ENCODE peak calls at places on chromosome 6, in five cellular contexts. One of them, this sample, is unnamed.

GRCh38 chr6:145374566-145374965 is 360.8 kb downstream of the EPM2A start:
- DNase-seq in HepG2: no peak
- DNase-seq in HCT116: no peak
- DNase-seq in SK-N-SH: no peak
- DNase-seq in H1: no peak
- DNase-seq in this sample: no peak

GRCh38 chr6:153058909-153059308 is 56.4 kb upstream of the MTRF1L start:
- DNase-seq in SK-N-SH: no peak
- DNase-seq in H1: no peak
- DNase-seq in HCT116: no peak
- DNase-seq in HepG2: no peak
- DNase-seq in this sample: no peak

GRCh38 chr6:124986146-124986545 is 23.9 kb downstream of the RNF217 start:
- DNase-seq in HepG2: no peak
- DNase-seq in SK-N-SH: no peak
- DNase-seq in HCT116: no peak
- DNase-seq in H1: no peak
- DNase-seq in this sample: no peak

GRCh38 chr6:29376003-29376402 is 912 bp upstream of the OR12D3 start:
- DNase-seq in HepG2: peak
- DNase-seq in HCT116: peak
- DNase-seq in SK-N-SH: no peak
- DNase-seq in H1: no peak
- DNase-seq in this sample: no peak

GRCh38 chr6:170018422-170019258 is 267.2 kb downstream of the ERMARD start:
- DNase-seq in HCT116: no peak
- DNase-seq in H1: no peak
- DNase-seq in HepG2: no peak
- DNase-seq in SK-N-SH: no peak
- DNase-seq in this sample: no peak

GRCh38 chr6:79544939-79545450 is 7.8 kb upstream of the LCA5 start:
- DNase-seq in HCT116: peak
- DNase-seq in HepG2: peak
- DNase-seq in H1: peak
- DNase-seq in SK-N-SH: peak
- DNase-seq in this sample: peak

GRCh38 chr6:127182501-127182900 is 64.0 kb downstream of the RSPO3 start:
- DNase-seq in H1: no peak
- DNase-seq in HepG2: no peak
- DNase-seq in HCT116: no peak
- DNase-seq in SK-N-SH: no peak
- DNase-seq in this sample: no peak

GRCh38 chr6:79984261-79984660 is 20.2 kb upstream of the TTK start:
- DNase-seq in HepG2: peak
- DNase-seq in SK-N-SH: no peak
- DNase-seq in H1: no peak
- DNase-seq in HCT116: peak
- DNase-seq in this sample: peak

GRCh38 chr6:99618649-99619408 is 12.2 kb downstream of the PRDM13 start:
- DNase-seq in SK-N-SH: peak
- DNase-seq in HCT116: no peak
- DNase-seq in HepG2: no peak
- DNase-seq in H1: no peak
- DNase-seq in this sample: no peak

GRCh38 chr6:19715166-19715558 is 122.0 kb upstream of the ID4 start:
- DNase-seq in HCT116: no peak
- DNase-seq in H1: no peak
- DNase-seq in HepG2: no peak
- DNase-seq in SK-N-SH: no peak
- DNase-seq in this sample: no peak

GRCh38 chr6:127518710-127519468 is at the start of gene MTCL3:
- DNase-seq in HepG2: no peak
- DNase-seq in H1: peak
- DNase-seq in HCT116: no peak
- DNase-seq in SK-N-SH: peak
- DNase-seq in this sample: no peak

GRCh38 chr6:106820412-106820852 is 154.1 kb downstream of the CD24 start:
- DNase-seq in HCT116: no peak
- DNase-seq in H1: no peak
- DNase-seq in SK-N-SH: no peak
- DNase-seq in HepG2: no peak
- DNase-seq in this sample: no peak

GRCh38 chr6:24078200-24078599 is 47.8 kb upstream of the NRSN1 start:
- DNase-seq in HepG2: no peak
- DNase-seq in H1: no peak
- DNase-seq in HCT116: no peak
- DNase-seq in SK-N-SH: no peak
- DNase-seq in this sample: no peak

GRCh38 chr6:157270308-157270707 is 53.0 kb downstream of the TMEM242 start:
- DNase-seq in SK-N-SH: no peak
- DNase-seq in HepG2: no peak
- DNase-seq in HCT116: no peak
- DNase-seq in H1: no peak
- DNase-seq in this sample: no peak

GRCh38 chr6:17907467-17908229 is 79.8 kb downstream of the KIF13A start:
- DNase-seq in SK-N-SH: no peak
- DNase-seq in HepG2: peak
- DNase-seq in HCT116: peak
- DNase-seq in H1: no peak
- DNase-seq in this sample: peak

GRCh38 chr6:23002044-23002619 is 432.8 kb downstream of the HDGFL1 start:
- DNase-seq in HCT116: no peak
- DNase-seq in H1: peak
- DNase-seq in HepG2: no peak
- DNase-seq in SK-N-SH: no peak
- DNase-seq in this sample: no peak

GRCh38 chr6:127606131-127606562 is 29.2 kb downstream of the C6orf58 start:
- DNase-seq in H1: no peak
- DNase-seq in SK-N-SH: peak
- DNase-seq in HepG2: peak
- DNase-seq in HCT116: peak
- DNase-seq in this sample: peak

GRCh38 chr6:106300944-106301343 is 24.6 kb downstream of the ATG5 start:
- DNase-seq in HCT116: no peak
- DNase-seq in H1: no peak
- DNase-seq in HepG2: peak
- DNase-seq in SK-N-SH: peak
- DNase-seq in this sample: no peak

GRCh38 chr6:145028144-145028818 is 707.0 kb downstream of the EPM2A start:
- DNase-seq in HepG2: peak
- DNase-seq in HCT116: peak
- DNase-seq in H1: no peak
- DNase-seq in SK-N-SH: peak
- DNase-seq in this sample: peak

GRCh38 chr6:130780137-130780536 is 47.1 kb upstream of the SMLR1 start:
- DNase-seq in HCT116: no peak
- DNase-seq in HepG2: no peak
- DNase-seq in H1: no peak
- DNase-seq in SK-N-SH: no peak
- DNase-seq in this sample: no peak

GRCh38 chr6:10569392-10570127 is 48.4 kb downstream of the GCNT2 start:
- DNase-seq in HepG2: no peak
- DNase-seq in H1: no peak
- DNase-seq in HCT116: no peak
- DNase-seq in SK-N-SH: no peak
- DNase-seq in this sample: no peak

GRCh38 chr6:12485226-12485764 is 195.1 kb downstream of the EDN1 start:
- DNase-seq in HepG2: no peak
- DNase-seq in SK-N-SH: no peak
- DNase-seq in H1: no peak
- DNase-seq in HCT116: no peak
- DNase-seq in this sample: no peak

GRCh38 chr6:40654828-40655227 is 67.7 kb upstream of the LRFN2 start:
- DNase-seq in HepG2: no peak
- DNase-seq in HCT116: no peak
- DNase-seq in H1: no peak
- DNase-seq in SK-N-SH: no peak
- DNase-seq in this sample: no peak

GRCh38 chr6:65633516-65633915 is 73.5 kb downstream of the EYS start:
- DNase-seq in H1: no peak
- DNase-seq in SK-N-SH: no peak
- DNase-seq in HepG2: no peak
- DNase-seq in HCT116: no peak
- DNase-seq in this sample: no peak

DNA sequence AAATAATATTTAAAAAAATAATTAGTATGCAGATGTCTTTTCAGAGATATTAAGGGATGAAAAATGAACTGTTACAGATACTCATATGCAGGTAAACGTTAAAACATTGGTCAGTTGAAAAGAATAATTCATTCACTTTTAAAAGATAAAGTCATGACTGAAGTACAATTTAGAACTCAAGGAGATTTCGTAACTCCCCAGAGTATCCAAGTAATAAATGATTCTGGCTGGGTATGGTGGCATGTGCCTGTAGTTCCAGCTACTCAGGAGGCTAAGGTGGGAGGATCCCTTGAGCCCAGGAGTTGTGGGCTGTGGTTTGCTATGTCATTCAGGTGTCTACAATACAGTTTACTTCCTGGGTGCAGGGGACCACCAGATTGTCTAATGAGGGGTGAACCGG is 122.3 kb upstream of the TMEM181 start:
- DNase-seq in HepG2: no peak
- DNase-seq in H1: no peak
- DNase-seq in SK-N-SH: no peak
- DNase-seq in HCT116: no peak
- DNase-seq in this sample: no peak
- TF ChIP-seq JUND in HepG2: no peak
- TF ChIP-seq JUND in H1: no peak
- TF ChIP-seq JUND in SK-N-SH: no peak
- TF ChIP-seq JUND in HCT116: no peak
- TF ChIP-seq JUND in this sample: no peak

GRCh38 chr6:68094070-68094469 is 541.0 kb upstream of the ADGRB3 start:
- DNase-seq in H1: no peak
- DNase-seq in HepG2: no peak
- DNase-seq in HCT116: no peak
- DNase-seq in SK-N-SH: no peak
- DNase-seq in this sample: no peak
- TF ChIP-seq JUND in H1: no peak
- TF ChIP-seq JUND in HepG2: no peak
- TF ChIP-seq JUND in HCT116: no peak
- TF ChIP-seq JUND in SK-N-SH: no peak
- TF ChIP-seq JUND in this sample: no peak

GRCh38 chr6:138155443-138155842 is 6.3 kb upstream of the ARFGEF3 start:
- DNase-seq in H1: no peak
- DNase-seq in HCT116: no peak
- DNase-seq in SK-N-SH: no peak
- DNase-seq in HepG2: no peak
- DNase-seq in this sample: no peak
- TF ChIP-seq JUND in H1: no peak
- TF ChIP-seq JUND in HCT116: no peak
- TF ChIP-seq JUND in SK-N-SH: no peak
- TF ChIP-seq JUND in HepG2: no peak
- TF ChIP-seq JUND in this sample: no peak

GRCh38 chr6:46901747-46902362 is 19.9 kb downstream of the ADGRF5 start:
- DNase-seq in H1: no peak
- DNase-seq in SK-N-SH: no peak
- DNase-seq in HCT116: no peak
- DNase-seq in HepG2: no peak
- DNase-seq in this sample: peak
- TF ChIP-seq JUND in H1: no peak
- TF ChIP-seq JUND in SK-N-SH: no peak
- TF ChIP-seq JUND in HCT116: no peak
- TF ChIP-seq JUND in HepG2: no peak
- TF ChIP-seq JUND in this sample: peak

GRCh38 chr6:43216200-43216599 is 13.1 kb downstream of the DNPH1 start:
- DNase-seq in SK-N-SH: no peak
- DNase-seq in HepG2: no peak
- DNase-seq in H1: no peak
- DNase-seq in HCT116: no peak
- DNase-seq in this sample: no peak
- TF ChIP-seq JUND in SK-N-SH: no peak
- TF ChIP-seq JUND in HepG2: no peak
- TF ChIP-seq JUND in H1: no peak
- TF ChIP-seq JUND in HCT116: no peak
- TF ChIP-seq JUND in this sample: no peak

GRCh38 chr6:126180585-126180984 is 159.3 kb upstream of the CENPW start:
- DNase-seq in HCT116: peak
- DNase-seq in SK-N-SH: no peak
- DNase-seq in H1: no peak
- DNase-seq in HepG2: peak
- DNase-seq in this sample: no peak

GRCh38 chr6:126176266-126176665 is 163.6 kb upstream of the CENPW start:
- DNase-seq in SK-N-SH: peak
- DNase-seq in H1: no peak
- DNase-seq in HepG2: peak
- DNase-seq in HCT116: no peak
- DNase-seq in this sample: no peak

GRCh38 chr6:126182650-126183311 is 157.1 kb upstream of the CENPW start:
- DNase-seq in HepG2: peak
- DNase-seq in H1: no peak
- DNase-seq in HCT116: peak
- DNase-seq in SK-N-SH: no peak
- DNase-seq in this sample: no peak

GRCh38 chr6:126181173-126181741 is 158.7 kb upstream of the CENPW start:
- DNase-seq in H1: peak
- DNase-seq in HepG2: peak
- DNase-seq in HCT116: peak
- DNase-seq in SK-N-SH: no peak
- DNase-seq in this sample: no peak

DNA sequence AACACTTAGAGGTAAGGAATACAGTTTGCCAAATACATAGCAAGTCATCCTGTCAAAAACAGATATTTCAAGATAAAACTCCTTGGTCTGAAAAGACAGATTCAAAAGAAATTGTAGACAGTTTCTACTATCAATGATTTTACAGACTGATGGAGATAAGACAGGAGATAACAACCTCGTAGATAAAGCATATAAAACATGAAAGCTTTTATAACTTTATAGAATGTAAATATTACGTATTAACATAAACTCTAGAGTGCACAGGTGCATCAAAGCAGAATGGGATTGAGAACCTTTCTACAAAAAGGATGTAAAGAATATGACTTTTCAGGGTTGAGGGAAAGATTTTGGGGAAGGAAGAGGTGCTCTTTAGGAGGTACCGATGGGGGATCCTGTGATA is 158.0 kb upstream of the CENPW start:
- DNase-seq in HCT116: no peak
- DNase-seq in HepG2: no peak
- DNase-seq in H1: no peak
- DNase-seq in SK-N-SH: no peak
- DNase-seq in this sample: no peak
- TF ChIP-seq JUND in HCT116: no peak
- TF ChIP-seq JUND in HepG2: no peak
- TF ChIP-seq JUND in H1: no peak
- TF ChIP-seq JUND in SK-N-SH: no peak
- TF ChIP-seq JUND in this sample: no peak